ENCODE peak calls at places on chromosomes 3 and 15, in six cellular contexts. O is BE2C, F is adrenal gland, N is stomach, Y is thoracic aorta, Q is mammary epithelial cell. G is an unnamed sample.

GRCh38 chr15:70149667-70150404 is 52.1 kb upstream of the TLE3 start:
- DNase-seq in O (no peak), F (no peak), N (no peak), Y (no peak), Q (peak; percentile 33), G (no peak)

GRCh38 chr15:83046558-83047127 is 20.4 kb downstream of the BTBD1 start:
- DNase-seq in O (no peak), F (no peak), N (no peak), Y (no peak), Q (peak; percentile 56), G (no peak)

GRCh38 chr3:133576169-133576568 is 2.7 kb downstream of the CDV3 start:
- DNase-seq in O (no peak), F (no peak), N (no peak), Y (no peak), Q (no peak), G (no peak)

GRCh38 chr3:185658504-185658912 is 72.4 kb downstream of the SENP2 start:
- DNase-seq in O (no peak), F (peak; percentile 81), N (peak; percentile 40), Y (peak; percentile 77), Q (peak; percentile 95), G (peak; percentile 66)

GRCh38 chr15:70526221-70526973 is 237.0 kb downstream of the UACA start:
- DNase-seq in O (peak; percentile 93), F (no peak), N (no peak), Y (no peak), Q (peak; percentile 84), G (no peak)

GRCh38 chr3:175093738-175094137 is 234.6 kb downstream of the NAALADL2 start:
- DNase-seq in O (no peak), F (no peak), N (no peak), Y (no peak), Q (no peak), G (no peak)

GRCh38 chr15:62889734-62890505 is 152.6 kb upstream of the TPM1 start:
- DNase-seq in O (no peak), F (no peak), N (no peak), Y (no peak), Q (no peak), G (peak; percentile 64)

GRCh38 chr3:43581343-43581742 is 40.5 kb downstream of the ANO10 start:
- DNase-seq in O (no peak), F (no peak), N (no peak), Y (no peak), Q (peak; percentile 8), G (no peak)

GRCh38 chr3:36698314-36698713 is 66.0 kb downstream of the DCLK3 start:
- DNase-seq in O (no peak), F (no peak), N (no peak), Y (no peak), Q (peak; percentile 58), G (no peak)

GRCh38 chr3:127988770-127989518 is 63.3 kb upstream of the SEC61A1 start:
- DNase-seq in O (no peak), F (no peak), N (no peak), Y (no peak), Q (no peak), G (no peak)

GRCh38 chr3:152209776-152210175 is 59.0 kb upstream of the MBNL1 start:
- DNase-seq in O (no peak), F (no peak), N (no peak), Y (no peak), Q (no peak), G (no peak)

GRCh38 chr15:70505411-70505919 is 257.9 kb downstream of the UACA start:
- DNase-seq in O (peak; percentile 68), F (no peak), N (no peak), Y (no peak), Q (peak; percentile 95), G (no peak)

GRCh38 chr15:72790302-72790955 is 6.9 kb upstream of the ADPGK start:
- DNase-seq in O (no peak), F (no peak), N (no peak), Y (no peak), Q (peak; percentile 19), G (no peak)

GRCh38 chr3:15976524-15976923 is 178.7 kb upstream of the ANKRD28 start:
- DNase-seq in O (no peak), F (no peak), N (no peak), Y (no peak), Q (peak; percentile 29), G (no peak)

GRCh38 chr15:86591994-86592746 is 512.5 kb downstream of the AGBL1 start:
- DNase-seq in O (peak; percentile 7), F (no peak), N (no peak), Y (no peak), Q (no peak), G (no peak)

GRCh38 chr3:50639055-50639494 is 22.1 kb downstream of the MAPKAPK3 start:
- DNase-seq in O (no peak), F (no peak), N (peak; percentile 31), Y (no peak), Q (peak; percentile 68), G (no peak)

GRCh38 chr3:108818404-108818803 is 4.2 kb upstream of the TRAT1 start:
- DNase-seq in O (peak; percentile 29), F (no peak), N (peak; percentile 28), Y (no peak), Q (peak; percentile 27), G (peak; percentile 52)

DNA sequence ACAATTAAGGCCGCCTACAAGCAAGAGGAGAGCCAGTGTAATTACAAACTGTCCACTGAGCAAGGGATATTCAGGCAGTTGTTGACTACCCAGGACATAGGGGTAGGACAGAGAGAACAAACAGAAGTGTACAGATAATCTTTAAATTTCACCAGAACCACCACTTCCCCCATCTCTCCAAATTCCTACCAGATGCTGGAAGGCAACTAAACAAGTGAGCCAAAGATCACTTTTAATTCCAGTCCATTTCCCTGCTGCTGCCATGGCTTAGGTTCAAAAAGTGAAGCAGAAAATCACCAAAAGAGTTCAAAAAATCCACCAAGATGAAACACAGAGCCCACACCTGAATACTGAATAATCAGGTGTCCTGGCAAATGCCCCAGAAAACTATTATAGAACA is 65.0 kb downstream of the TM4SF4 start:
- DNase-seq in O (no peak), F (no peak), N (no peak), Y (no peak), Q (no peak), G (no peak)
- H3K36me3 ChIP-seq in O (no peaks in the 10 kb centered on the region), F (no peaks in the 10 kb centered on the region), N (peaks cover 15% of the 10 kb centered on the region), Y (peaks cover 8% of the 10 kb centered on the region), Q (peaks cover 19% of the 10 kb centered on the region), G (no peaks in the 10 kb centered on the region)

DNA sequence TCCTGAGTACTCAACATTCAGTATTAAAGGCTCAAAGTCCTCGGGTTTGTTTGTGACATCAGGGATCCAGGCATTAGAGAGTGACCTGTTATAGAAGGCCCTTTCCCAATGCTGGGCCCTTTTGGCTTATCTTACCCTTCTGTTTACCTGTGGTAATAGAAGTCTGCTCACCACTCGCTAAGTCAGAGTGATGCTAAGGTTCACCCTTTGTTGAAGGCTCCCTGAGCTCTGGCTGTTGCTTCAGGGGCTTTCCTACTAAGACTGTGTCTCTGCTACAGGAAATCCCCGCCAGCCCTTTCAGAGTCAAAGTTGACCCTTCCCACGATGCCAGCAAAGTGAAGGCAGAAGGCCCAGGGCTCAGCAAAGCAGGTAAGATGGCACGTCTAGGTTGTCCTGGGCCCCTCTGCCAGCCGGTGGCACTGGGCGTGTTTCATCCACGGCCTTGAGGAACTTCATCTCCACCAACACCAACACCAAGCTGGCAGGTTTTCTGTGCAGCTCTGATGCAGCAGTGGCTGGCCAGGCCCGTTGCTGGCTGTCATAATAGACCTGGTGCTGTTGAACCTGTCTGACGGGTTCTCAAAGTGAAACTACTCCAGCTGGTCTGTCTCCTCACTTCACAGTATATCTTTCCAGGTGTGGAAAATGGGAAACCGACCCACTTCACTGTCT is 99.1 kb downstream of the DNASE1L3 start:
- DNase-seq in O (no peak), F (no peak), N (peak; percentile 91), Y (no peak), Q (peak; percentile 69), G (peak; percentile 95)
- H3K36me3 ChIP-seq in O (no peaks in the 10 kb centered on the region), F (no peaks in the 10 kb centered on the region), N (peaks cover 85% of the 10 kb centered on the region), Y (peaks cover 69% of the 10 kb centered on the region), Q (peaks cover 82% of the 10 kb centered on the region), G (peaks cover 14% of the 10 kb centered on the region)

GRCh38 chr15:81922143-81922542 is 123.7 kb downstream of the MEX3B start:
- DNase-seq in O (no peak), F (no peak), N (no peak), Y (no peak), Q (no peak), G (no peak)
- H3K36me3 ChIP-seq in O (no peaks in the 10 kb centered on the region), F (no peaks in the 10 kb centered on the region), N (no peaks in the 10 kb centered on the region), Y (no peaks in the 10 kb centered on the region), Q (no peaks in the 10 kb centered on the region), G (no peaks in the 10 kb centered on the region)

GRCh38 chr3:47344971-47345370 is 35.9 kb upstream of the PTPN23 start:
- DNase-seq in O (no peak), F (no peak), N (no peak), Y (no peak), Q (no peak), G (no peak)
- H3K36me3 ChIP-seq in O (no peaks in the 10 kb centered on the region), F (no peaks in the 10 kb centered on the region), N (peaks cover 59% of the 10 kb centered on the region), Y (peaks cover 30% of the 10 kb centered on the region), Q (peaks cover 6% of the 10 kb centered on the region), G (peaks cover 3% of the 10 kb centered on the region)

GRCh38 chr3:58104712-58105111 is 96.5 kb downstream of the FLNB start:
- DNase-seq in O (no peak), F (no peak), N (peak; percentile 34), Y (no peak), Q (no peak), G (no peak)

GRCh38 chr3:58104155-58104554 is 95.9 kb downstream of the FLNB start:
- DNase-seq in O (no peak), F (no peak), N (no peak), Y (no peak), Q (no peak), G (no peak)

GRCh38 chr3:58105196-58105595 is 97.0 kb downstream of the FLNB start:
- DNase-seq in O (no peak), F (no peak), N (no peak), Y (no peak), Q (no peak), G (no peak)

GRCh38 chr3:58107597-58107996 is 99.4 kb downstream of the FLNB start:
- DNase-seq in O (no peak), F (no peak), N (no peak), Y (no peak), Q (no peak), G (no peak)

DNA sequence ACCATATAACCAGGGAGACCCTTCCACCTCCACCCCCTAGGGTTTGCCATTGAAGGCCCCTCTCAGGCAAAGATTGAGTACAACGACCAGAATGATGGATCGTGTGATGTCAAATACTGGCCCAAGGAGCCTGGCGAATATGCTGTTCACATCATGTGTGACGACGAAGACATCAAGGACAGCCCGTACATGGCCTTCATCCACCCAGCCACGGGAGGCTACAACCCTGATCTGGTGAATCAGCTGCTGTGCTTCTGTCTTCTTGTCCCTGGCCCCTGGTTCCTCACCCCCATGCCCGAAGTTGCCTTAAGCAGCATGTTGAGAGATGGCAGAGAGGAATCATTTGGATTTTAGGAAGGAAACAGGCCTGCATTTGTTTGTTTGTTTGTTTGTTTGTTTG is 98.4 kb downstream of the FLNB start:
- DNase-seq in O (no peak), F (peak; percentile 62), N (no peak), Y (no peak), Q (no peak), G (no peak)
- H3K36me3 ChIP-seq in O (no peaks in the 10 kb centered on the region), F (no peaks in the 10 kb centered on the region), N (peaks cover 81% of the 10 kb centered on the region), Y (peaks cover 44% of the 10 kb centered on the region), Q (peaks cover 70% of the 10 kb centered on the region), G (no peaks in the 10 kb centered on the region)

DNA sequence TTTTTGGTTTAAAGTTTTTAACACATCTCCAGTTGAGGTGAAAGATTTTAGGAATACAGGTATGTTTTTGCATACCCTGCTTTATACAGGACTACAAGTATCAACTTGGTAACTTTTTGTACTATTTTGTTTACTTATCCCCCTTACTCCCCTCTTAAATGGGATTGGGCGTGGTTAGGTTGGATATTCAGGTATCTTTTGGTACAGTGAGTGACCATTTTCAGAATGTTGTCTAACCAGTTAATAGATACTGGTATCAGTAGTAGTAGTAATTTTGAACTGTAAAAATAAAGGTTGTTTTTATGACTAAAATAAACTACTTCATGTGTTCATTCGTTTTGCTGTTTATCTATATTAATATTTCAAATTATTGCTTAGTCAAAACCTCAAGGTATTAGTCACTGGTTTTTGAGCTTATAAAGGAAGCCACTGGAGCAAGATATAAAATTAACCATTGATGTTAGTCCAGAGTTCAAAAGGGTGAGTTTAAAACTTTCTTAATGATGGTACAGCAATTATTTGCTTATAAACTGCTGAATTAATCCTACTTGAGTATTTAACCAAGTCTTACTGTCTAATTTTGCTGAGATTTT is 3.3 kb downstream of the MME start:
- DNase-seq in O (no peak), F (no peak), N (no peak), Y (no peak), Q (no peak), G (no peak)
- H3K36me3 ChIP-seq in O (no peaks in the 10 kb centered on the region), F (no peaks in the 10 kb centered on the region), N (no peaks in the 10 kb centered on the region), Y (no peaks in the 10 kb centered on the region), Q (no peaks in the 10 kb centered on the region), G (no peaks in the 10 kb centered on the region)